ENCODE peak calls at places on chromosomes 16 and 17, in nine cellular contexts. N, D, I, V, Z, W, G, E and L are unnamed samples.

GRCh38 chr16:28874406-28874805 is 3.9 kb upstream of the ATP2A1 start:
- DNase-seq in W (no peak), E (no peak), I (no peak), V (no peak), N (no peak), G (no peak), Z (no peak), D (no peak), L (no peak)

GRCh38 chr16:46932802-46933201 is 40.7 kb downstream of the DNAJA2 start:
- DNase-seq in E (no peak), N (no peak), W (no peak), G (no peak), V (no peak), Z (no peak), I (no peak), D (no peak), L (no peak)

GRCh38 chr16:25034916-25035315 is 19.7 kb upstream of the ARHGAP17 start:
- DNase-seq in W (no peak), E (no peak), N (no peak), G (no peak), Z (no peak), V (no peak), I (no peak), D (no peak), L (no peak)

GRCh38 chr16:89970011-89970410 is 21.5 kb downstream of the DEF8 start:
- DNase-seq in G (no peak), Z (no peak), E (no peak), I (no peak), N (no peak), V (no peak), D (no peak), W (no peak), L (no peak)

GRCh38 chr17:42843358-42843934 is 934 bp upstream of the AOC2 start:
- DNase-seq in V (peak; percentile 42), G (no peak), D (peak; percentile 13), Z (no peak), E (peak; percentile 82), N (no peak), I (no peak), W (no peak), L (no peak)

GRCh38 chr16:55487048-55487803 is 8.2 kb downstream of the MMP2 start:
- DNase-seq in G (peak; percentile 83), Z (peak; percentile 70), E (no peak), V (no peak), D (no peak), N (peak; percentile 90), I (no peak), W (peak; percentile 74), L (no peak)

GRCh38 chr17:41026668-41027471 is at the start of gene KRTAP1-5:
- DNase-seq in N (no peak), E (no peak), W (no peak), G (no peak), Z (no peak), D (no peak), I (no peak), V (peak; percentile 61), L (no peak)

GRCh38 chr16:6735631-6736030 is 597.0 kb upstream of the RBFOX1 start:
- DNase-seq in I (no peak), W (no peak), Z (no peak), G (no peak), N (no peak), D (no peak), V (no peak), E (no peak), L (no peak)

GRCh38 chr16:87438611-87438985 is 46.5 kb downstream of the MAP1LC3B start:
- DNase-seq in N (no peak), Z (no peak), W (no peak), G (no peak), E (no peak), V (no peak), I (no peak), D (no peak), L (no peak)

GRCh38 chr17:47808830-47809480 is 12.6 kb downstream of the OSBPL7 start:
- DNase-seq in I (no peak), G (no peak), Z (peak; percentile 4), D (no peak), E (no peak), N (peak; percentile 59), W (no peak), V (no peak), L (no peak)

GRCh38 chr17:56125830-56126819 is 27.1 kb upstream of the ANKFN1 start:
- DNase-seq in D (peak; percentile 0), W (no peak), Z (no peak), V (peak; percentile 17), E (peak; percentile 52), N (no peak), I (no peak), G (no peak), L (no peak)

GRCh38 chr17:45438931-45439610 is 6.4 kb upstream of the ARHGAP27 start:
- DNase-seq in I (no peak), W (no peak), V (no peak), D (no peak), N (peak; percentile 56), Z (no peak), G (no peak), E (no peak), L (no peak)

GRCh38 chr17:76822184-76822778 is 45.9 kb upstream of the MGAT5B start:
- DNase-seq in D (peak; percentile 71), E (no peak), V (no peak), I (no peak), Z (no peak), G (no peak), N (no peak), W (no peak), L (no peak)

GRCh38 chr16:85151603-85152413 is 39.5 kb upstream of the CIBAR2 start:
- DNase-seq in Z (peak; percentile 91), W (peak; percentile 91), G (peak; percentile 84), V (peak; percentile 76), D (peak; percentile 87), N (peak; percentile 98), I (no peak), E (no peak), L (peak; percentile 38)

GRCh38 chr17:47164263-47164662 is 24.8 kb downstream of the CDC27 start:
- DNase-seq in V (no peak), N (no peak), G (no peak), I (no peak), E (no peak), Z (no peak), W (no peak), D (no peak), L (no peak)

GRCh38 chr16:19815418-19815817 is 69.2 kb downstream of the GPRC5B start:
- DNase-seq in G (no peak), I (no peak), E (no peak), Z (no peak), W (no peak), D (no peak), V (no peak), N (no peak), L (no peak)

GRCh38 chr16:19817875-19818274 is 66.8 kb downstream of the GPRC5B start:
- DNase-seq in W (no peak), V (no peak), G (no peak), Z (no peak), N (no peak), I (no peak), D (no peak), E (no peak), L (no peak)

GRCh38 chr16:19812986-19813385 is 71.7 kb downstream of the GPRC5B start:
- DNase-seq in N (no peak), D (no peak), E (no peak), V (no peak), G (no peak), W (no peak), Z (no peak), I (no peak), L (no peak)

GRCh38 chr16:19822534-19822933 is 62.1 kb downstream of the GPRC5B start:
- DNase-seq in N (no peak), G (no peak), E (no peak), V (no peak), Z (no peak), I (no peak), W (no peak), D (no peak), L (no peak)

DNA sequence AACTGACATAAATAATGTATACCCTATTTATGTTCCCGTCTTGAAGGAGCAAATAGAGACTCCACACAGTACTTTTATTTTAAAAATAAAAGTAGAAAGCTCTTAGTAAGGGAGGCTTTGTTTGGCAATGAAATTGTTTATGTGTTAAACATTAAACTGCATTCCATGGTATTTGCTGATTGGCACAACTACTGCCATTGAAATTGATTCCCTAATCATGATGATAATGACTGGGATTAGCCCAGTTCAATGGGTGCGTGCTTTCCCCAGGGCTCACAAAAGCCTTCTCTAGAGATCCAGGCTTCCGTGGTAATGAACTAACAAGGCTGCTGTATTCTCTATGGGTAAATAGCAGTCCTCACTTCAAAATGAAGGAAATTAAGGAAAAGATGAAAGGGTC is 67.5 kb downstream of the GPRC5B start:
- DNase-seq in V (no peak), D (no peak), E (no peak), N (no peak), I (no peak), G (no peak), W (no peak), Z (no peak), L (no peak)
- H3K27ac ChIP-seq in V (no peak overlapping the region), D (no peak overlapping the region), E (no peak overlapping the region), N (no peak overlapping the region), I (no peak overlapping the region), G (no peak overlapping the region), W (no peak overlapping the region), Z (no peak overlapping the region), L (no peak overlapping the region)

GRCh38 chr17:44084921-44085320 is 14.4 kb downstream of the G6PC3 start:
- DNase-seq in D (no peak), Z (no peak), I (no peak), W (no peak), N (no peak), E (no peak), V (no peak), G (no peak), L (no peak)
- H3K27ac ChIP-seq in D (no peak overlapping the region), Z (no peak overlapping the region), I (no peak overlapping the region), W (no peak overlapping the region), N (no peak overlapping the region), E (no peak overlapping the region), V (no peak overlapping the region), G (no peak overlapping the region), L (no peak overlapping the region)

DNA sequence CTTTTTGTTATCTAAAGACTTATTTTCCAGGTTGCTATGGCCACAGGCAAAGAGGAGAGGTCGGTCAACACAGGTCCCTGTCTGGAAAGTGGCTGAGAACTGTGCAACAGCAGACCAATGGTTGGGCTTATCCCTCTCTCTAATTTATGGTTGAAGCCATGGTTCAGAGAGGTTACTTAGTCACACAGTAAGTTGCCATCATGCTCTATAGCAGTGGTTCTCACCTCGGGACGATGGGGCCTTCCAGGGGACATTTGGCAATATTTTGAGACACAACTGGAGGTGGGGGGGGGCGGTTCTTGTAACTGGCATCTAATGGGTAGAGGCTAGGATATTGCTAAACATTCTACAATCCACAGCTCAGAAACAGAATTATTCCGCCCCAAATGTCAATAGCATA is 842 bp upstream of the LDAF1 start:
- DNase-seq in N (no peak), Z (no peak), V (no peak), W (no peak), I (no peak), G (no peak), D (no peak), E (no peak), L (no peak)
- H3K27ac ChIP-seq in N (peak overlapping the region; percentile 85), Z (no peak overlapping the region), V (no peak overlapping the region), W (peak overlapping the region; percentile 87), I (no peak overlapping the region), G (peak overlapping the region; percentile 84), D (no peak overlapping the region), E (no peak overlapping the region), L (no peak overlapping the region)

DNA sequence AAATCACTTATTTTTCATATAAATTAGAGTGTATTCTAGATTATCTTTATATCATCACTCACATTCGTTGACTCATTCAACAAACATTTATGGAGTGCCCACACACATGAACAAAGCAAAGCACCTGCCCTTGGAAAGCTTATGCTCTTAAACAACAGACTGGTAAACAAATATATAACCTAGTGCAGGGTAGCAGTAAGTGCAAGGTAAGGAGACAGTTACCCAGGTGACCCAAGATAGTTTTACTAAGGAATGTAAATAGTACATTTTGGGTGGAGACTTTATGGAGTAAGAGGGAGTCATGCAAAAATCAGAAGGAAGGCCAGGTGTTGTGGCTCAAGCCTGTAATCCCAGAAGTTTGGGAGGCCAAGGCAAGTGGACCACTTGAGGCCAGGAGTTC is 40.4 kb upstream of the HELZ start:
- DNase-seq in N (no peak), W (no peak), V (peak; percentile 46), I (no peak), Z (no peak), D (no peak), G (no peak), E (no peak), L (no peak)
- H3K27ac ChIP-seq in N (no peak overlapping the region), W (no peak overlapping the region), V (no peak overlapping the region), I (no peak overlapping the region), Z (no peak overlapping the region), D (no peak overlapping the region), G (no peak overlapping the region), E (no peak overlapping the region), L (no peak overlapping the region)